ENCODE peak calls at places on chromosomes 12 and 14, in four cellular contexts. T is stimulated activated CD4-positive, alpha-beta T cell treated with anti-CD3 and anti-CD28 coated beads, Interleukin-2, amount 100 ng/mL, for 24 hours; J is left cardiac atrium; O is endodermal cell. C is an unnamed sample.

GRCh38 chr14:99148131-99148530 is 123.9 kb downstream of the BCL11B start:
- DNase-seq in J (no peak), O (peak; percentile 27), T (no peak), C (no peak)

GRCh38 chr12:19764408-19764807 is 325.1 kb downstream of the AEBP2 start:
- DNase-seq in J (no peak), T (no peak), O (no peak), C (no peak)

GRCh38 chr12:127459166-127459565 is 807.8 kb upstream of the TMEM132C start:
- DNase-seq in J (no peak), O (no peak), T (no peak), C (no peak)

GRCh38 chr14:23352506-23353432 is at the start of gene SLC22A17:
- DNase-seq in J (peak; percentile 88), T (peak; percentile 56), O (peak; percentile 93), C (peak; percentile 91)

GRCh38 chr14:91348861-91349465 is 68.7 kb downstream of the CCDC88C start:
- DNase-seq in O (no peak), J (no peak), T (no peak), C (no peak)

GRCh38 chr12:11763760-11764520 is 114.5 kb downstream of the ETV6 start:
- DNase-seq in O (no peak), J (no peak), T (no peak), C (no peak)

GRCh38 chr12:89481218-89481914 is 43.2 kb downstream of the GALNT4 start:
- DNase-seq in O (no peak), J (no peak), T (no peak), C (no peak)

GRCh38 chr14:101118746-101119610 is 215.5 kb upstream of the RTL1 start:
- DNase-seq in T (peak; percentile 15), O (peak; percentile 26), J (peak; percentile 12), C (peak; percentile 2)

GRCh38 chr14:49541049-49541448 is 45.1 kb downstream of the RPS29 start:
- DNase-seq in O (no peak), T (no peak), J (no peak), C (no peak)

GRCh38 chr12:15856097-15856982 is 25.8 kb upstream of the STRAP start:
- DNase-seq in J (no peak), O (peak; percentile 78), T (peak; percentile 49), C (peak; percentile 57)

GRCh38 chr14:75549169-75549568 is 26.9 kb downstream of the BATF start:
- DNase-seq in T (peak; percentile 44), O (no peak), J (no peak), C (no peak)

GRCh38 chr12:106739815-106740552 is 34.5 kb upstream of the RIC8B start:
- DNase-seq in O (peak; percentile 59), J (no peak), T (no peak), C (no peak)

GRCh38 chr14:79656086-79656485 is 555.2 kb downstream of the DIO2 start:
- DNase-seq in T (no peak), O (no peak), J (no peak), C (no peak)

GRCh38 chr12:3225796-3226180 is 148.6 kb downstream of the TSPAN9 start:
- DNase-seq in O (no peak), J (no peak), T (no peak), C (no peak)

GRCh38 chr12:3085341-3086125 is 8.4 kb downstream of the TSPAN9 start:
- DNase-seq in T (no peak), O (peak; percentile 71), J (no peak), C (no peak)

GRCh38 chr14:52798826-52799225 is 7.4 kb upstream of the GNPNAT1 start:
- DNase-seq in O (no peak), J (no peak), T (no peak), C (no peak)

GRCh38 chr12:47302111-47302597 is 222.4 kb upstream of the AMIGO2 start:
- DNase-seq in J (no peak), O (no peak), T (peak; percentile 49), C (no peak)

GRCh38 chr14:55336691-55337090 is 65.5 kb downstream of the FBXO34 start:
- DNase-seq in O (no peak), J (no peak), T (no peak), C (no peak)

GRCh38 chr14:74503256-74503972 is 9.8 kb downstream of the ISCA2 start:
- DNase-seq in O (peak; percentile 44), J (no peak), T (no peak), C (no peak)

GRCh38 chr14:69877492-69877891 is 1.7 kb upstream of the SMOC1 start:
- DNase-seq in T (no peak), J (no peak), O (no peak), C (no peak)

GRCh38 chr12:89450922-89451321 is 73.7 kb downstream of the GALNT4 start:
- DNase-seq in T (no peak), J (no peak), O (no peak), C (no peak)

GRCh38 chr14:102908766-102909455 is 13.6 kb upstream of the AMN start:
- DNase-seq in O (no peak), J (no peak), T (no peak), C (no peak)

GRCh38 chr12:116102019-116102418 is 175.5 kb downstream of the MED13L start:
- DNase-seq in T (no peak), O (no peak), J (no peak), C (no peak)

GRCh38 chr12:30896461-30896860 is 30.1 kb upstream of the TSPAN11 start:
- DNase-seq in T (no peak), J (no peak), O (no peak), C (no peak)

GRCh38 chr12:13900718-13901117 is 80.7 kb downstream of the GRIN2B start:
- DNase-seq in T (no peak), J (no peak), O (no peak), C (no peak)

GRCh38 chr12:47803196-47803875 is 16.4 kb downstream of the HDAC7 start:
- DNase-seq in T (no peak), J (no peak), O (no peak), C (no peak)

GRCh38 chr12:6935551-6936377 is 7.9 kb upstream of the RNU7-1 start:
- DNase-seq in O (no peak), J (no peak), T (no peak), C (no peak)

GRCh38 chr12:3606101-3606500 is 115.1 kb downstream of the PRMT8 start:
- DNase-seq in J (no peak), T (no peak), O (no peak), C (no peak)

GRCh38 chr12:89349814-89350213 is 2.5 kb downstream of the DUSP6 start:
- DNase-seq in T (no peak), J (peak; percentile 43), O (peak; percentile 81), C (peak; percentile 53)

GRCh38 chr12:65055874-65056273 is 65.2 kb downstream of the WIF1 start:
- DNase-seq in T (no peak), J (no peak), O (no peak), C (no peak)

GRCh38 chr14:50677527-50678063 is 9.5 kb upstream of the SAV1 start:
- DNase-seq in O (no peak), T (no peak), J (no peak), C (peak; percentile 20)

GRCh38 chr12:31629756-31630732 is 29.4 kb upstream of the ETFBKMT start:
- DNase-seq in J (peak; percentile 60), T (no peak), O (no peak), C (no peak)

GRCh38 chr14:34655959-34656358 is 26.0 kb upstream of the SNX6 start:
- DNase-seq in J (no peak), O (no peak), T (no peak), C (no peak)